ENCODE peak calls at places on chromosomes 11 and 22, in six cellular contexts. One of them, this sample, is unnamed.

GRCh38 chr22:49670610-49671330 is 156.9 kb downstream of the BRD1 start:
- DNase-seq in OCI-LY7: no peak
- DNase-seq in sigmoid colon: peak; percentile 56
- DNase-seq in CD8-positive, alpha-beta memory T cell: no peak
- DNase-seq in keratinocyte: no peak
- DNase-seq in GM23338: no peak
- DNase-seq in this sample: peak; percentile 55

GRCh38 chr11:74543991-74544390 is 48.4 kb upstream of the POLD3 start:
- DNase-seq in OCI-LY7: peak; percentile 69
- DNase-seq in sigmoid colon: no peak
- DNase-seq in CD8-positive, alpha-beta memory T cell: no peak
- DNase-seq in keratinocyte: no peak
- DNase-seq in GM23338: peak; percentile 35
- DNase-seq in this sample: no peak

GRCh38 chr11:88231894-88232482 is 56.7 kb upstream of the RAB38 start:
- DNase-seq in OCI-LY7: peak; percentile 28
- DNase-seq in sigmoid colon: no peak
- DNase-seq in CD8-positive, alpha-beta memory T cell: no peak
- DNase-seq in keratinocyte: no peak
- DNase-seq in GM23338: peak; percentile 76
- DNase-seq in this sample: no peak

GRCh38 chr22:50182176-50183081 is 3.3 kb upstream of the TRABD start:
- DNase-seq in OCI-LY7: no peak
- DNase-seq in sigmoid colon: no peak
- DNase-seq in CD8-positive, alpha-beta memory T cell: no peak
- DNase-seq in keratinocyte: no peak
- DNase-seq in GM23338: no peak
- DNase-seq in this sample: peak; percentile 65

GRCh38 chr11:39990413-39990812 is 1469.0 kb downstream of the LRRC4C start:
- DNase-seq in OCI-LY7: no peak
- DNase-seq in sigmoid colon: no peak
- DNase-seq in CD8-positive, alpha-beta memory T cell: no peak
- DNase-seq in keratinocyte: no peak
- DNase-seq in GM23338: peak; percentile 2
- DNase-seq in this sample: no peak

GRCh38 chr11:46631676-46632075 is 14.3 kb downstream of the ATG13 start:
- DNase-seq in OCI-LY7: no peak
- DNase-seq in sigmoid colon: no peak
- DNase-seq in CD8-positive, alpha-beta memory T cell: no peak
- DNase-seq in keratinocyte: no peak
- DNase-seq in GM23338: no peak
- DNase-seq in this sample: no peak

GRCh38 chr11:88501535-88501934 is 164.0 kb upstream of the CTSC start:
- DNase-seq in OCI-LY7: no peak
- DNase-seq in sigmoid colon: no peak
- DNase-seq in CD8-positive, alpha-beta memory T cell: no peak
- DNase-seq in keratinocyte: no peak
- DNase-seq in GM23338: no peak
- DNase-seq in this sample: no peak

GRCh38 chr22:39735776-39736175 is 157.8 kb downstream of the ENTHD1 start:
- DNase-seq in OCI-LY7: no peak
- DNase-seq in sigmoid colon: no peak
- DNase-seq in CD8-positive, alpha-beta memory T cell: no peak
- DNase-seq in keratinocyte: no peak
- DNase-seq in GM23338: no peak
- DNase-seq in this sample: no peak

GRCh38 chr11:128524172-128524571 is 63.2 kb downstream of the ETS1 start:
- DNase-seq in OCI-LY7: no peak
- DNase-seq in sigmoid colon: no peak
- DNase-seq in CD8-positive, alpha-beta memory T cell: no peak
- DNase-seq in keratinocyte: no peak
- DNase-seq in GM23338: no peak
- DNase-seq in this sample: no peak

GRCh38 chr22:41636467-41636866 is 15.4 kb downstream of the XRCC6 start:
- DNase-seq in OCI-LY7: no peak
- DNase-seq in sigmoid colon: no peak
- DNase-seq in CD8-positive, alpha-beta memory T cell: no peak
- DNase-seq in keratinocyte: no peak
- DNase-seq in GM23338: no peak
- DNase-seq in this sample: no peak

GRCh38 chr22:30423296-30423958 is 2.1 kb upstream of the MTFP1 start:
- DNase-seq in OCI-LY7: peak; percentile 43
- DNase-seq in sigmoid colon: peak; percentile 83
- DNase-seq in CD8-positive, alpha-beta memory T cell: peak; percentile 46
- DNase-seq in keratinocyte: no peak
- DNase-seq in GM23338: peak; percentile 87
- DNase-seq in this sample: peak; percentile 78

GRCh38 chr11:3160252-3161031 is 4.7 kb downstream of the OSBPL5 start:
- DNase-seq in OCI-LY7: peak; percentile 14
- DNase-seq in sigmoid colon: peak; percentile 96
- DNase-seq in CD8-positive, alpha-beta memory T cell: no peak
- DNase-seq in keratinocyte: no peak
- DNase-seq in GM23338: peak; percentile 98
- DNase-seq in this sample: peak; percentile 87

GRCh38 chr22:43002198-43002577 is 12.8 kb downstream of the PACSIN2 start:
- DNase-seq in OCI-LY7: no peak
- DNase-seq in sigmoid colon: peak; percentile 8
- DNase-seq in CD8-positive, alpha-beta memory T cell: no peak
- DNase-seq in keratinocyte: no peak
- DNase-seq in GM23338: peak; percentile 36
- DNase-seq in this sample: no peak

GRCh38 chr11:92685049-92685448 is 284.4 kb upstream of the MTNR1B start:
- DNase-seq in OCI-LY7: no peak
- DNase-seq in sigmoid colon: no peak
- DNase-seq in CD8-positive, alpha-beta memory T cell: no peak
- DNase-seq in keratinocyte: no peak
- DNase-seq in GM23338: no peak
- DNase-seq in this sample: no peak

GRCh38 chr22:46127556-46127955 is 22.8 kb upstream of the PPARA start:
- DNase-seq in OCI-LY7: no peak
- DNase-seq in sigmoid colon: no peak
- DNase-seq in CD8-positive, alpha-beta memory T cell: no peak
- DNase-seq in keratinocyte: no peak
- DNase-seq in GM23338: no peak
- DNase-seq in this sample: no peak

GRCh38 chr11:104163100-104164027 is 583 bp downstream of the PDGFD start:
- DNase-seq in OCI-LY7: peak; percentile 61
- DNase-seq in sigmoid colon: no peak
- DNase-seq in CD8-positive, alpha-beta memory T cell: no peak
- DNase-seq in keratinocyte: no peak
- DNase-seq in GM23338: peak; percentile 72
- DNase-seq in this sample: no peak

GRCh38 chr11:94845622-94846021 is 77.5 kb downstream of the AMOTL1 start:
- DNase-seq in OCI-LY7: no peak
- DNase-seq in sigmoid colon: peak; percentile 74
- DNase-seq in CD8-positive, alpha-beta memory T cell: no peak
- DNase-seq in keratinocyte: no peak
- DNase-seq in GM23338: no peak
- DNase-seq in this sample: peak; percentile 53

GRCh38 chr22:37739611-37740049 is 42.8 kb downstream of the TRIOBP start:
- DNase-seq in OCI-LY7: peak; percentile 20
- DNase-seq in sigmoid colon: no peak
- DNase-seq in CD8-positive, alpha-beta memory T cell: no peak
- DNase-seq in keratinocyte: no peak
- DNase-seq in GM23338: no peak
- DNase-seq in this sample: peak; percentile 84

GRCh38 chr22:45844009-45844408 is 133.0 kb downstream of the WNT7B start:
- DNase-seq in OCI-LY7: no peak
- DNase-seq in sigmoid colon: no peak
- DNase-seq in CD8-positive, alpha-beta memory T cell: no peak
- DNase-seq in keratinocyte: no peak
- DNase-seq in GM23338: no peak
- DNase-seq in this sample: no peak

GRCh38 chr11:22192289-22192641 is 620 bp upstream of the ANO5 start:
- DNase-seq in OCI-LY7: no peak
- DNase-seq in sigmoid colon: no peak
- DNase-seq in CD8-positive, alpha-beta memory T cell: no peak
- DNase-seq in keratinocyte: no peak
- DNase-seq in GM23338: peak; percentile 84
- DNase-seq in this sample: no peak

GRCh38 chr11:14500181-14500651 is 605 bp upstream of the COPB1 start:
- DNase-seq in OCI-LY7: peak; percentile 71
- DNase-seq in sigmoid colon: no peak
- DNase-seq in CD8-positive, alpha-beta memory T cell: peak; percentile 46
- DNase-seq in keratinocyte: no peak
- DNase-seq in GM23338: peak; percentile 63
- DNase-seq in this sample: peak; percentile 66

GRCh38 chr22:38712496-38713207 is 6.9 kb downstream of the GTPBP1 start:
- DNase-seq in OCI-LY7: no peak
- DNase-seq in sigmoid colon: peak; percentile 18
- DNase-seq in CD8-positive, alpha-beta memory T cell: no peak
- DNase-seq in keratinocyte: no peak
- DNase-seq in GM23338: peak; percentile 43
- DNase-seq in this sample: no peak

DNA sequence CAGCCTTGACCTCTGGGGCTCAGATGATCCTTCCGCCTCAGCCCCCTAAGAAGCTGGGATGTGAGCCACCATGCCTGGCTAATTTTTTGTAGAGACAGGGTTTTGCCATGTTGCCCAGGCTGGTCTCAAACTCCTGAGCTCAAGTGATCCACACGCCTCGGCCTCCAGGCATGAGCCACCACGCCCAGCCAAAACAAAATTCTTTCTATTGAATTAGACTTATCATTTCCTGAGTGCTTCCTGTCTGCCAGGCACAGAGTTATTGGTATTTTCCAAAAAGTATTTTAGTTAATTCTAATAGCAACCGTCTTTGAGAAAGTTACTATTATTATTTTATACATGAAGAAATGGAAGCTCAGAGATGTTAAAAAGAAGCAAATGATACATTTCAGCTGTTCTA is 61.4 kb upstream of the LMO2 start:
- DNase-seq in OCI-LY7: no peak
- DNase-seq in sigmoid colon: no peak
- DNase-seq in CD8-positive, alpha-beta memory T cell: no peak
- DNase-seq in keratinocyte: no peak
- DNase-seq in GM23338: no peak
- DNase-seq in this sample: no peak
- H3K4me1 ChIP-seq in OCI-LY7: no peaks in the 10 kb centered on the region
- H3K4me1 ChIP-seq in sigmoid colon: no peaks in the 10 kb centered on the region
- H3K4me1 ChIP-seq in CD8-positive, alpha-beta memory T cell: no peaks in the 10 kb centered on the region
- H3K4me1 ChIP-seq in keratinocyte: peaks cover 7% of the 10 kb centered on the region
- H3K4me1 ChIP-seq in GM23338: no peaks in the 10 kb centered on the region
- H3K4me1 ChIP-seq in this sample: no peaks in the 10 kb centered on the region

GRCh38 chr22:20062766-20063083 is 17.3 kb upstream of the DGCR8 start:
- DNase-seq in OCI-LY7: no peak
- DNase-seq in sigmoid colon: no peak
- DNase-seq in CD8-positive, alpha-beta memory T cell: no peak
- DNase-seq in keratinocyte: no peak
- DNase-seq in GM23338: no peak
- DNase-seq in this sample: no peak

GRCh38 chr22:20063271-20064139 is 16.5 kb upstream of the DGCR8 start:
- DNase-seq in OCI-LY7: no peak
- DNase-seq in sigmoid colon: peak; percentile 60
- DNase-seq in CD8-positive, alpha-beta memory T cell: no peak
- DNase-seq in keratinocyte: no peak
- DNase-seq in GM23338: peak; percentile 44
- DNase-seq in this sample: no peak

GRCh38 chr22:20061481-20061861 is 18.6 kb upstream of the DGCR8 start:
- DNase-seq in OCI-LY7: no peak
- DNase-seq in sigmoid colon: no peak
- DNase-seq in CD8-positive, alpha-beta memory T cell: no peak
- DNase-seq in keratinocyte: no peak
- DNase-seq in GM23338: no peak
- DNase-seq in this sample: no peak

GRCh38 chr22:20060700-20061480 is 19.2 kb upstream of the DGCR8 start:
- DNase-seq in OCI-LY7: no peak
- DNase-seq in sigmoid colon: no peak
- DNase-seq in CD8-positive, alpha-beta memory T cell: no peak
- DNase-seq in keratinocyte: no peak
- DNase-seq in GM23338: peak; percentile 45
- DNase-seq in this sample: no peak

DNA sequence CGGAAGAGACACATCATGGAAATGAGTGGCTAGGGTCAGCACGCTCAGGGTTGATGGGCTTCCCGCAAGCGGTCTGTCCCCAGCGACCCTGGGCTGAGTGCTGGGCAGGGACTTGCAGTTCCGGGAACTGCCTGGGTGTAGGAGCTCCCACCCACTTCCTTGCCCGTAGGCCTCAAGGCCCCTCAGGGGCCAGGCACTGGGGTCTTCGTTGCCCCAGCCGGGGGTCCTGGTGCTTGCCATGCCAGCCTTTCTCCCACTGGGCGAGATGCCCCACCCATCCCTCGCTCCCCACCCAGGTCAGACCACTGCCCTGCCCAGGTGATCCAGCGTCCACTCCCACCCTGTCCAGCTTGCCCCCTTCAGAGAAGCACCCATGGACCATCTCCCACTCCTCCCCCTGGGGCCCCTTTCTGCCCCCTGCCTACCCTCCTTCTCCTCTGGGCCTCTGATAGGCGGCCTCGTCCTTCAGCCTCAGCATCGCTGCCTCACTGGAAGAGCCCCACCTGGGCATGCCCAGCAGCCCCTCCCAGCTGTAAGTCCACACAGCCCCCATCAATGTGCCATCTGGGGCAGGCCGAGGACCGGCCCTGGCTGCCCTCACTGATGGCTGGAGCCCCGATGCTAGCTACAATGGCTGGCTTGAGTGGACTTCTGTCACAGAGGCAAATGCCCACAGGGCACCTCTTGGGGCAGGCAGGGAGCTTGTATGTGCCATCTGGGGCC is 17.8 kb upstream of the DGCR8 start:
- DNase-seq in OCI-LY7: no peak
- DNase-seq in sigmoid colon: no peak
- DNase-seq in CD8-positive, alpha-beta memory T cell: no peak
- DNase-seq in keratinocyte: no peak
- DNase-seq in GM23338: no peak
- DNase-seq in this sample: no peak
- H3K27ac ChIP-seq in OCI-LY7: no peak overlapping the region
- H3K27ac ChIP-seq in sigmoid colon: no peak overlapping the region
- H3K27ac ChIP-seq in CD8-positive, alpha-beta memory T cell: no peak overlapping the region
- H3K27ac ChIP-seq in keratinocyte: peak overlapping the region; percentile 6
- H3K27ac ChIP-seq in GM23338: no peak overlapping the region
- H3K27ac ChIP-seq in this sample: peak overlapping the region; percentile 11

GRCh38 chr11:36296925-36297604 is 977 bp downstream of the PRR5L start:
- DNase-seq in OCI-LY7: no peak
- DNase-seq in sigmoid colon: no peak
- DNase-seq in CD8-positive, alpha-beta memory T cell: no peak
- DNase-seq in keratinocyte: no peak
- DNase-seq in GM23338: no peak
- DNase-seq in this sample: no peak
- H3K4me1 ChIP-seq in OCI-LY7: no peaks in the 10 kb centered on the region
- H3K4me1 ChIP-seq in sigmoid colon: no peaks in the 10 kb centered on the region
- H3K4me1 ChIP-seq in CD8-positive, alpha-beta memory T cell: no peaks in the 10 kb centered on the region
- H3K4me1 ChIP-seq in keratinocyte: no peaks in the 10 kb centered on the region
- H3K4me1 ChIP-seq in GM23338: no peaks in the 10 kb centered on the region
- H3K4me1 ChIP-seq in this sample: peaks cover 11% of the 10 kb centered on the region

DNA sequence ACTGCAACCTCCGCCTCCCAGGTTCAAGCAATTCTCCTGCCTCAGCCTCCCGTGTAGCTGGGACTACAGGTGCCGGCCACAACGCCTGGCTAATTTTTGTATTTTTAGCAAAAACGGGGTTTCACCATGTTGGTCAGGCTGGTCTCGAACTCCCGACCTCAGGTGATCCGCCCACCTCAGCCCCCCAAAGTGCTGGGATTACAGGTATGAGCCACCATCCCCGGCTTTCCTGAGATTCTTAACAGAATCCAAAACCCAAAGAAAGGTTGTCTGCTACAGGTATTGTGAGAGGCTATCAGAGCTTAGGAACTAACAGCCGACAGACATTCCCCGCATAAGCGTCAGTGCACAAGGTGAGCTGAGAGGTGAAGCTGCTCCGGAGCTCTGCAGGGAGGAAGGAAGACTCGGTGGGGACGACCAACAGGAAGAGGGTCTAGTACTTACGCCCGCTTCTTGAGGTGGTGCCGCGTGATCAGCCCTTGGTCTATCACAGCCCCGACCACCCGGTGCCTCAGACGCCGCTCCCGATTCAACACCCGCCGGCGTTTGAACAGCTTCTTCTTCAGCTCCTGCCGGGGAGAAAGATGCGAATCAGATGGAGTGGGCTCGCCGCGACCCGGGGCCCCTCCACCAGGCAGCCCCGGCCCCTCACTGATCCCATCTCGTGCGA is 470 bp downstream of the C11orf98 start:
- DNase-seq in OCI-LY7: peak; percentile 85
- DNase-seq in sigmoid colon: peak; percentile 79
- DNase-seq in CD8-positive, alpha-beta memory T cell: peak; percentile 41
- DNase-seq in keratinocyte: no peak
- DNase-seq in GM23338: peak; percentile 88
- DNase-seq in this sample: peak; percentile 67
- H3K27ac ChIP-seq in OCI-LY7: peak overlapping the region; percentile 94
- H3K27ac ChIP-seq in sigmoid colon: peak overlapping the region; percentile 91
- H3K27ac ChIP-seq in CD8-positive, alpha-beta memory T cell: peak overlapping the region; percentile 89
- H3K27ac ChIP-seq in keratinocyte: peak overlapping the region; percentile 86
- H3K27ac ChIP-seq in GM23338: peak overlapping the region; percentile 98
- H3K27ac ChIP-seq in this sample: peak overlapping the region; percentile 91

This sample was measured in lower lobe of right lung.